ENCODE peak calls at places on chromosome 4, in ten cellular contexts. B is breast epithelium, D is GM23338, J is suprapubic skin, W is stomach, G is esophagus muscularis mucosa, T is K562, P is HCT116, E is HepG2, A is SK-N-SH. O is an unnamed sample.

GRCh38 chr4:90174622-90175023 is 47.4 kb downstream of the CCSER1 start:
- DNase-seq in B (peak), D (peak), J (no peak), W (peak), G (no peak), T (no peak), P (peak), E (no peak), A (no peak), O (no peak)

GRCh38 chr4:1291996-1292702 is 2.5 kb downstream of the MAEA start:
- DNase-seq in B (no peak), D (no peak), J (peak), W (peak), G (no peak), T (no peak), P (no peak), E (no peak), A (no peak), O (no peak)

GRCh38 chr4:1039493-1040343 is 28.3 kb downstream of the FGFRL1 start:
- DNase-seq in B (no peak), D (no peak), J (no peak), W (peak), G (no peak), T (peak), P (no peak), E (no peak), A (no peak), O (no peak)

GRCh38 chr4:83631066-83631465 is 95.2 kb downstream of the GPAT3 start:
- DNase-seq in B (no peak), D (no peak), J (no peak), W (no peak), G (no peak), T (no peak), P (no peak), E (no peak), A (no peak), O (no peak)

GRCh38 chr4:14434916-14435315 is 567.4 kb upstream of the CPEB2 start:
- DNase-seq in B (no peak), D (no peak), J (no peak), W (no peak), G (no peak), T (no peak), P (no peak), E (no peak), A (no peak), O (no peak)

GRCh38 chr4:103136671-103137445 is 37.2 kb upstream of the BDH2 start:
- DNase-seq in B (no peak), D (no peak), J (no peak), W (no peak), G (no peak), T (no peak), P (no peak), E (no peak), A (no peak), O (no peak)

GRCh38 chr4:154936873-154937272 is 155.8 kb downstream of the RBM46 start:
- DNase-seq in B (no peak), D (no peak), J (no peak), W (no peak), G (no peak), T (no peak), P (no peak), E (no peak), A (no peak), O (no peak)

GRCh38 chr4:87363552-87363951 is 27.4 kb downstream of the HSD17B11 start:
- DNase-seq in B (no peak), D (no peak), J (no peak), W (no peak), G (no peak), T (no peak), P (no peak), E (no peak), A (no peak), O (no peak)

GRCh38 chr4:109162759-109163158 is 139.7 kb downstream of the COL25A1 start:
- DNase-seq in B (no peak), D (no peak), J (no peak), W (no peak), G (no peak), T (no peak), P (no peak), E (no peak), A (no peak), O (no peak)

GRCh38 chr4:99655315-99656081 is 2.1 kb downstream of the C4orf54 start:
- DNase-seq in B (no peak), D (no peak), J (no peak), W (peak), G (no peak), T (no peak), P (no peak), E (no peak), A (no peak), O (no peak)

GRCh38 chr4:156109943-156110925 is 156.6 kb upstream of the CTSO start:
- DNase-seq in B (no peak), D (peak), J (no peak), W (no peak), G (no peak), T (no peak), P (no peak), E (no peak), A (no peak), O (no peak)

GRCh38 chr4:80213117-80213815 is 16.0 kb downstream of the PRDM8 start:
- DNase-seq in B (no peak), D (no peak), J (no peak), W (no peak), G (no peak), T (no peak), P (no peak), E (no peak), A (no peak), O (no peak)

GRCh38 chr4:19857405-19857804 is 394.3 kb upstream of the SLIT2 start:
- DNase-seq in B (no peak), D (no peak), J (no peak), W (no peak), G (no peak), T (no peak), P (no peak), E (no peak), A (no peak), O (no peak)

GRCh38 chr4:174696657-174697056 is 132.4 kb downstream of the GLRA3 start:
- DNase-seq in B (no peak), D (no peak), J (no peak), W (no peak), G (no peak), T (no peak), P (no peak), E (no peak), A (no peak), O (no peak)

GRCh38 chr4:40307627-40308497 is 27.3 kb upstream of the CHRNA9 start:
- DNase-seq in B (no peak), D (peak), J (no peak), W (peak), G (no peak), T (peak), P (no peak), E (no peak), A (no peak), O (no peak)

GRCh38 chr4:3385719-3386440 is 55.9 kb upstream of the HGFAC start:
- DNase-seq in B (peak), D (no peak), J (no peak), W (no peak), G (no peak), T (no peak), P (no peak), E (no peak), A (no peak), O (no peak)

GRCh38 chr4:44662623-44663006 is 11.2 kb upstream of the YIPF7 start:
- DNase-seq in B (no peak), D (no peak), J (no peak), W (no peak), G (no peak), T (no peak), P (no peak), E (no peak), A (no peak), O (no peak)

GRCh38 chr4:176150283-176150682 is 45.1 kb downstream of the SPATA4 start:
- DNase-seq in B (no peak), D (peak), J (no peak), W (no peak), G (no peak), T (no peak), P (peak), E (peak), A (peak), O (no peak)

GRCh38 chr4:12852338-12853307 is 631.5 kb downstream of the RAB28 start:
- DNase-seq in B (no peak), D (peak), J (no peak), W (no peak), G (no peak), T (no peak), P (peak), E (peak), A (peak), O (no peak)

GRCh38 chr4:169810325-169811323 is 52.9 kb upstream of the HPF1 start:
- DNase-seq in B (no peak), D (peak), J (no peak), W (no peak), G (no peak), T (peak), P (peak), E (peak), A (peak), O (no peak)

GRCh38 chr4:128228021-128228571 is 59.5 kb downstream of the PGRMC2 start:
- DNase-seq in B (peak), D (no peak), J (no peak), W (peak), G (no peak), T (no peak), P (no peak), E (no peak), A (no peak), O (no peak)

GRCh38 chr4:21202959-21203358 is 502.7 kb downstream of the PACRGL start:
- DNase-seq in B (no peak), D (no peak), J (no peak), W (no peak), G (no peak), T (no peak), P (no peak), E (no peak), A (no peak), O (no peak)

GRCh38 chr4:107255114-107255513 is 219.0 kb upstream of the DKK2 start:
- DNase-seq in B (no peak), D (no peak), J (no peak), W (no peak), G (no peak), T (no peak), P (no peak), E (no peak), A (no peak), O (no peak)

GRCh38 chr4:180148737-180149136 is 2094.5 kb upstream of the TENM3 start:
- DNase-seq in B (no peak), D (no peak), J (no peak), W (no peak), G (no peak), T (no peak), P (no peak), E (no peak), A (no peak), O (no peak)

GRCh38 chr4:117417856-117418255 is 332.5 kb upstream of the TRAM1L1 start:
- DNase-seq in B (no peak), D (no peak), J (no peak), W (no peak), G (no peak), T (no peak), P (no peak), E (no peak), A (no peak), O (no peak)

GRCh38 chr4:40270609-40271008 is 64.5 kb upstream of the CHRNA9 start:
- DNase-seq in B (no peak), D (no peak), J (no peak), W (no peak), G (no peak), T (no peak), P (no peak), E (no peak), A (no peak), O (no peak)

GRCh38 chr4:139734875-139735380 is 69.3 kb downstream of the MGST2 start:
- DNase-seq in B (peak), D (peak), J (peak), W (peak), G (peak), T (no peak), P (no peak), E (no peak), A (peak), O (no peak)

GRCh38 chr4:154854362-154854761 is 73.3 kb downstream of the RBM46 start:
- DNase-seq in B (no peak), D (peak), J (no peak), W (no peak), G (no peak), T (no peak), P (peak), E (peak), A (peak), O (no peak)

GRCh38 chr4:140092094-140092820 is 61.7 kb downstream of the MAML3 start:
- DNase-seq in B (peak), D (peak), J (peak), W (peak), G (no peak), T (no peak), P (no peak), E (no peak), A (peak), O (no peak)

GRCh38 chr4:156956359-156956758 is 15.2 kb downstream of the PDGFC start:
- DNase-seq in B (no peak), D (no peak), J (no peak), W (no peak), G (no peak), T (no peak), P (no peak), E (no peak), A (no peak), O (no peak)

GRCh38 chr4:168167714-168168284 is 75.5 kb downstream of the ANXA10 start:
- DNase-seq in B (no peak), D (no peak), J (no peak), W (no peak), G (no peak), T (no peak), P (no peak), E (no peak), A (no peak), O (no peak)

GRCh38 chr4:52864816-52865215 is 2.7 kb downstream of the RASL11B start:
- DNase-seq in B (no peak), D (no peak), J (no peak), W (peak), G (no peak), T (no peak), P (no peak), E (no peak), A (peak), O (no peak)

GRCh38 chr4:129387666-129388065 is 291.7 kb downstream of the C4orf33 start:
- DNase-seq in B (no peak), D (no peak), J (no peak), W (no peak), G (no peak), T (no peak), P (no peak), E (no peak), A (no peak), O (no peak)

GRCh38 chr4:156686120-156686519 is 285.5 kb downstream of the PDGFC start:
- DNase-seq in B (no peak), D (no peak), J (no peak), W (no peak), G (no peak), T (no peak), P (no peak), E (no peak), A (peak), O (no peak)

GRCh38 chr4:55385201-55385649 is 10.5 kb upstream of the TMEM165 start:
- DNase-seq in B (no peak), D (no peak), J (no peak), W (no peak), G (no peak), T (peak), P (no peak), E (peak), A (no peak), O (no peak)

GRCh38 chr4:77595361-77595973 is 10.2 kb upstream of the CXCL13 start:
- DNase-seq in B (no peak), D (no peak), J (no peak), W (no peak), G (no peak), T (no peak), P (no peak), E (no peak), A (no peak), O (no peak)

GRCh38 chr4:184364100-184364921 is 110.0 kb downstream of the IRF2 start:
- DNase-seq in B (no peak), D (no peak), J (no peak), W (no peak), G (no peak), T (no peak), P (no peak), E (peak), A (no peak), O (no peak)

GRCh38 chr4:73988096-73988495 is at the start of gene PPBP:
- DNase-seq in B (no peak), D (no peak), J (no peak), W (no peak), G (no peak), T (no peak), P (no peak), E (no peak), A (no peak), O (no peak)

GRCh38 chr4:48832571-48832970 is 1.7 kb downstream of the OCIAD1 start:
- DNase-seq in B (no peak), D (no peak), J (no peak), W (no peak), G (no peak), T (no peak), P (no peak), E (no peak), A (no peak), O (no peak)
- H3K4me3 ChIP-seq in B (no peak), D (peak), J (peak), W (peak), G (no peak), T (peak), P (peak), E (no peak), A (peak), O (no peak)

GRCh38 chr4:8220661-8221446 is 21.8 kb downstream of the SH3TC1 start:
- DNase-seq in B (no peak), D (no peak), J (no peak), W (no peak), G (no peak), T (no peak), P (no peak), E (no peak), A (no peak), O (no peak)
- H3K27ac ChIP-seq in B (no peak), D (no peak), J (peak), W (peak), G (peak), T (no peak), P (no peak), E (no peak), A (peak), O (peak)

GRCh38 chr4:56637791-56638190 is 43.3 kb downstream of the HOPX start:
- DNase-seq in B (no peak), D (no peak), J (no peak), W (peak), G (no peak), T (no peak), P (no peak), E (no peak), A (no peak), O (no peak)
- TF ChIP-seq POLR2AphosphoS5 in B (no peak), D (no peak), J (no peak), W (no peak), G (no peak), T (no peak), P (no peak), E (no peak), A (no peak), O (no peak)

DNA sequence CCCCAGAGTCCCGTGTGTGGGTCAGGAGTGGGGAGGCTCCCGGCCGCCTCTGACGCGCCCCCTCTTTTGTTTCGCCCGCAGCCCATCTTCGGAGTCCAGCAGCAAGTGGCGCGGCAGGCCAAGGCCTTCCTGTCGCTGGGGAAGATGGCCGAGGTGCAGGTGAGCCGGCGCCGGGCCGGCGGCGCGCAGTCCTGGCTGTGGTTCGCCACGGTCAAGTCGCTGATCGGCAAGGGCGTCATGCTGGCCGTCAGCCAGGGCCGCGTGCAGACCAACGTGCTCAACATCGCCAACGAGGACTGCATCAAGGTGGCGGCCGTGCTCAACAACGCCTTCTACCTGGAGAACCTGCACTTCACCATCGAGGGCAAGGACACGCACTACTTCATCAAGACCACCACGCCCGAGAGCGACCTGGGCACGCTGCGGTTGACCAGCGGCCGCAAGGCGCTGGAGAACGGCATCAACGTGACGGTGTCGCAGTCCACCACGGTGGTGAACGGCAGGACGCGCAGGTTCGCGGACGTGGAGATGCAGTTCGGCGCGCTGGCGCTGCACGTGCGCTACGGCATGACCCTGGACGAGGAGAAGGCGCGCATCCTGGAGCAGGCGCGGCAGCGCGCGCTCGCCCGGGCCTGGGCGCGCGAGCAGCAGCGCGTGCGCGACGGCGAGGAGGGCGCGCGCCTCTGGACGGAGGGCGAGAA is 117.5 kb downstream of the DCTD start:
- DNase-seq in B (no peak), D (no peak), J (no peak), W (no peak), G (no peak), T (no peak), P (no peak), E (no peak), A (no peak), O (no peak)
- H3K4me3 ChIP-seq in B (no peak), D (no peak), J (no peak), W (no peak), G (no peak), T (no peak), P (no peak), E (no peak), A (no peak), O (no peak)

DNA sequence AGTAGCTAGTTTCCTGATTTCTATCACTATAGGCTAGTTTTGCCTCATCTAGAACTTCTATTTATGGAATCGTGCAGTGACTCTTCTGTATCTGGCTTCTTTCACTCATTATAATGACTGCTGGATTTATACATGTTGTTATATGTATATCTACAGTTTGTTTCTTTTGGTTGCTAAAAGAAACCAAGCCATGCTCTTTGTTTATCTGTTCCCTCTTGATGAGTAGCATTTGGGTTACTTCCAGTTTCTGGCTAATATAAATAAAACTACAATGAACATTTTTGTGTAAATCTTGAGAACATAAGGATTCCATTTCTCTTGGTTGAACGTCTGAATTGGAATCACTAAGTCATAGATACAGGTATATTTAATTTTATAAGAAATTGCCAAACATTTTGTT is 73.9 kb downstream of the ARHGAP24 start:
- DNase-seq in B (no peak), D (no peak), J (no peak), W (no peak), G (no peak), T (no peak), P (no peak), E (no peak), A (no peak), O (no peak)
- H3K27ac ChIP-seq in B (no peak), D (no peak), J (no peak), W (no peak), G (no peak), T (no peak), P (no peak), E (no peak), A (no peak), O (no peak)

GRCh38 chr4:151176711-151177110 is 77.3 kb downstream of the RPS3A start:
- DNase-seq in B (no peak), D (no peak), J (no peak), W (no peak), G (no peak), T (no peak), P (no peak), E (no peak), A (no peak), O (no peak)

GRCh38 chr4:151175204-151175603 is 75.8 kb downstream of the RPS3A start:
- DNase-seq in B (no peak), D (no peak), J (no peak), W (no peak), G (no peak), T (no peak), P (no peak), E (no peak), A (no peak), O (no peak)

GRCh38 chr4:151174784-151175183 is 75.4 kb downstream of the RPS3A start:
- DNase-seq in B (no peak), D (no peak), J (no peak), W (no peak), G (no peak), T (no peak), P (no peak), E (no peak), A (no peak), O (no peak)

GRCh38 chr4:151175754-151176153 is 76.3 kb downstream of the RPS3A start:
- DNase-seq in B (no peak), D (no peak), J (no peak), W (no peak), G (no peak), T (no peak), P (no peak), E (no peak), A (no peak), O (no peak)

DNA sequence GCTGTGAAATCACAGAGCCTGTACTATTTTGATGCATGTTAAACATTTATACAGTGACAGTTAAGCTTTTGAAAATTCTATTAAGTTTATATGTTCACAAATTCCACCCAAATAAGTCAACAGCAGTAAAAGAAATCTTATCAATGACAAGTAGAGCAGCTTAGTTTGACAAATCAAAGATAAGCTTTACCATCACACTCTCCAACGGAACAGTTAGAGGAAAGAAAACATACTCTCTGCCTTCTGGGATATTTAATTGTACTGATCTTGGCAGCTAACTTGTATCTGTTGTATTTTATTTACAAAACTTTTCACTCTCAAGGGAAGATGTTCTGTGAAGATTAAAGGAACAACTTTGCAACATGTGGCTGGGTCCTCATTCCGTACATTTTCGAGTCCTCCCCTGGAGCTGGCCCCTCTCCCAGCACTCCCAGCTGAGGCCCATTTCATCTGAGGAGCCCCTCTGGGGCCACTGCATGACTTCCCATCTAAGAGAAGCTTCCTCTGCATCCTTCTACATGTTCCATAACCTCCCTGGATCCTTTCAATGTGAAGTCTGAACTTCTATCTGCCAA is 74.4 kb downstream of the RPS3A start:
- DNase-seq in B (no peak), D (no peak), J (no peak), W (no peak), G (no peak), T (no peak), P (no peak), E (no peak), A (no peak), O (no peak)
- TF ChIP-seq POLR2AphosphoS5 in B (peak), D (no peak), J (no peak), W (no peak), G (no peak), T (no peak), P (no peak), E (no peak), A (no peak), O (no peak)

O was measured in vagina.